ENCODE peak calls at places on chromosomes 5 and 9, in six cellular contexts. One of them, this sample, is unnamed.
A peak's percentile ranks its signal among the peaks of the same experiment; 100 is the strongest.

GRCh38 chr5:21693591-21693990 is 1159.6 kb downstream of the CDH12 start:
- DNase-seq in endothelial cell: no peak
- DNase-seq in IMR-90: no peak
- DNase-seq in GM10248: no peak
- DNase-seq in A673: no peak
- DNase-seq in transverse colon: no peak
- DNase-seq in this sample: no peak

GRCh38 chr5:145976431-145977155 is 40.2 kb downstream of the SH3RF2 start:
- DNase-seq in IMR-90: peak; percentile 40
- DNase-seq in A673: no peak
- DNase-seq in transverse colon: no peak
- DNase-seq in endothelial cell: no peak
- DNase-seq in GM10248: no peak
- DNase-seq in this sample: no peak

GRCh38 chr5:157506981-157507780 is 47.2 kb downstream of the NIPAL4 start:
- DNase-seq in endothelial cell: no peak
- DNase-seq in GM10248: no peak
- DNase-seq in A673: no peak
- DNase-seq in IMR-90: peak; percentile 68
- DNase-seq in transverse colon: peak; percentile 77
- DNase-seq in this sample: no peak

GRCh38 chr5:29262683-29263082 is 1930.8 kb upstream of the CDH6 start:
- DNase-seq in GM10248: no peak
- DNase-seq in IMR-90: no peak
- DNase-seq in transverse colon: no peak
- DNase-seq in endothelial cell: no peak
- DNase-seq in A673: no peak
- DNase-seq in this sample: no peak

GRCh38 chr9:90546200-90546599 is 96.4 kb downstream of the DIRAS2 start:
- DNase-seq in transverse colon: no peak
- DNase-seq in GM10248: no peak
- DNase-seq in A673: peak; percentile 35
- DNase-seq in endothelial cell: no peak
- DNase-seq in IMR-90: peak; percentile 94
- DNase-seq in this sample: no peak

GRCh38 chr9:110479481-110479880 is 100.1 kb downstream of the SVEP1 start:
- DNase-seq in endothelial cell: no peak
- DNase-seq in A673: no peak
- DNase-seq in GM10248: no peak
- DNase-seq in IMR-90: no peak
- DNase-seq in transverse colon: no peak
- DNase-seq in this sample: no peak

GRCh38 chr5:93174930-93175329 is 406.1 kb downstream of the NR2F1-AS1 start:
- DNase-seq in GM10248: no peak
- DNase-seq in A673: no peak
- DNase-seq in IMR-90: no peak
- DNase-seq in endothelial cell: no peak
- DNase-seq in transverse colon: no peak
- DNase-seq in this sample: no peak

GRCh38 chr5:35926389-35927051 is 11.9 kb downstream of the CAPSL start:
- DNase-seq in endothelial cell: peak; percentile 67
- DNase-seq in GM10248: peak; percentile 61
- DNase-seq in A673: peak; percentile 80
- DNase-seq in IMR-90: peak; percentile 50
- DNase-seq in transverse colon: peak; percentile 26
- DNase-seq in this sample: peak; percentile 56

GRCh38 chr9:113772121-113772885 is 103.8 kb upstream of the ZNF618 start:
- DNase-seq in transverse colon: no peak
- DNase-seq in A673: no peak
- DNase-seq in GM10248: no peak
- DNase-seq in endothelial cell: no peak
- DNase-seq in IMR-90: peak; percentile 52
- DNase-seq in this sample: no peak

GRCh38 chr5:68683632-68684035 is 410.2 kb upstream of the SLC30A5 start:
- DNase-seq in A673: peak; percentile 22
- DNase-seq in GM10248: no peak
- DNase-seq in IMR-90: peak; percentile 95
- DNase-seq in transverse colon: no peak
- DNase-seq in endothelial cell: no peak
- DNase-seq in this sample: no peak

GRCh38 chr9:134243778-134244467 is 79.6 kb upstream of the RNU6ATAC start:
- DNase-seq in endothelial cell: no peak
- DNase-seq in GM10248: peak; percentile 87
- DNase-seq in transverse colon: peak; percentile 50
- DNase-seq in IMR-90: peak; percentile 59
- DNase-seq in A673: no peak
- DNase-seq in this sample: no peak

GRCh38 chr5:80229902-80230255 is 26.0 kb downstream of the SERINC5 start:
- DNase-seq in IMR-90: no peak
- DNase-seq in endothelial cell: no peak
- DNase-seq in transverse colon: no peak
- DNase-seq in A673: no peak
- DNase-seq in GM10248: no peak
- DNase-seq in this sample: no peak

GRCh38 chr9:126587187-126588185 is 26.2 kb upstream of the LMX1B start:
- DNase-seq in endothelial cell: peak; percentile 73
- DNase-seq in IMR-90: no peak
- DNase-seq in GM10248: no peak
- DNase-seq in transverse colon: no peak
- DNase-seq in A673: no peak
- DNase-seq in this sample: no peak

GRCh38 chr9:107784235-107784958 is 294.8 kb upstream of the KLF4 start:
- DNase-seq in IMR-90: peak; percentile 88
- DNase-seq in A673: no peak
- DNase-seq in endothelial cell: peak; percentile 24
- DNase-seq in GM10248: no peak
- DNase-seq in transverse colon: no peak
- DNase-seq in this sample: peak; percentile 68

GRCh38 chr5:139133237-139133636 is 64.9 kb downstream of the SIL1 start:
- DNase-seq in endothelial cell: no peak
- DNase-seq in GM10248: no peak
- DNase-seq in IMR-90: no peak
- DNase-seq in A673: no peak
- DNase-seq in transverse colon: no peak
- DNase-seq in this sample: no peak

GRCh38 chr9:134358026-134358967 is 32.0 kb downstream of the RXRA start:
- DNase-seq in A673: peak; percentile 67
- DNase-seq in endothelial cell: no peak
- DNase-seq in transverse colon: no peak
- DNase-seq in IMR-90: peak; percentile 21
- DNase-seq in GM10248: no peak
- DNase-seq in this sample: no peak

GRCh38 chr5:87121315-87122170 is 146.1 kb upstream of the RASA1 start:
- DNase-seq in A673: peak; percentile 91
- DNase-seq in transverse colon: peak; percentile 14
- DNase-seq in endothelial cell: no peak
- DNase-seq in IMR-90: peak; percentile 91
- DNase-seq in GM10248: peak; percentile 35
- DNase-seq in this sample: no peak

GRCh38 chr9:72623156-72623555 is 101.7 kb downstream of the TMC1 start:
- DNase-seq in transverse colon: no peak
- DNase-seq in A673: no peak
- DNase-seq in IMR-90: no peak
- DNase-seq in GM10248: no peak
- DNase-seq in endothelial cell: no peak
- DNase-seq in this sample: no peak

GRCh38 chr9:35102465-35102768 is 514 bp downstream of the STOML2 start:
- DNase-seq in endothelial cell: no peak
- DNase-seq in IMR-90: peak; percentile 20
- DNase-seq in A673: no peak
- DNase-seq in GM10248: no peak
- DNase-seq in transverse colon: peak; percentile 24
- DNase-seq in this sample: no peak

GRCh38 chr9:16074962-16075361 is 522.1 kb downstream of the CCDC171 start:
- DNase-seq in A673: peak; percentile 45
- DNase-seq in transverse colon: no peak
- DNase-seq in GM10248: no peak
- DNase-seq in endothelial cell: no peak
- DNase-seq in IMR-90: peak; percentile 71
- DNase-seq in this sample: no peak

GRCh38 chr9:88006511-88007290 is 32.4 kb upstream of the CDK20 start:
- DNase-seq in IMR-90: no peak
- DNase-seq in GM10248: no peak
- DNase-seq in A673: no peak
- DNase-seq in transverse colon: no peak
- DNase-seq in endothelial cell: no peak
- DNase-seq in this sample: no peak

GRCh38 chr5:179251276-179251969 is 93.8 kb downstream of the ADAMTS2 start:
- DNase-seq in A673: no peak
- DNase-seq in transverse colon: no peak
- DNase-seq in endothelial cell: no peak
- DNase-seq in GM10248: no peak
- DNase-seq in IMR-90: no peak
- DNase-seq in this sample: no peak

GRCh38 chr9:132201780-132202703 is 40.2 kb downstream of the NTNG2 start:
- DNase-seq in A673: no peak
- DNase-seq in endothelial cell: no peak
- DNase-seq in GM10248: no peak
- DNase-seq in transverse colon: no peak
- DNase-seq in IMR-90: no peak
- DNase-seq in this sample: no peak
- TF ChIP-seq CTCF in A673: peak; percentile 46
- TF ChIP-seq CTCF in endothelial cell: no peak
- TF ChIP-seq CTCF in GM10248: no peak
- TF ChIP-seq CTCF in transverse colon: no peak
- TF ChIP-seq CTCF in IMR-90: no peak
- TF ChIP-seq CTCF in this sample: no peak

DNA sequence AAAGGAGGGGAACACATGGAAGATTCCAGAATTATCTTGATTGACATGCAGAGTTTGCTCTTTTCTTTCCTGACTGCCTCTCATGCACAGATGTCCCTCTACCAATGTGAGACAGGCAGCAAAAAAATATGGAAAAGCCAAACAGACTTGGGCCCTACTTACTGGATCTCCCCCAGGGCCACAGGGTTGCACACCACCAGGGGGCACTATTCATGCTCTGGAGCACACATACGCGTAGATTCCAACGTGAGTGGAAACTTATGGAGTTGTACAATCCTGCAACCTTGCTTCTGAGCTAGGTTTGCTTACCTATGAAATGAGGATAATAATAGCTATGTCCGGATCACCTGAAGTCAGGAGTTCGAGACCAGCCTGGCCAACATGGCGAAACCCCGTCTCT is 319.5 kb downstream of the ARHGEF28 start:
- DNase-seq in endothelial cell: no peak
- DNase-seq in IMR-90: no peak
- DNase-seq in transverse colon: no peak
- DNase-seq in A673: peak; percentile 40
- DNase-seq in GM10248: no peak
- DNase-seq in this sample: no peak
- TF ChIP-seq CTCF in endothelial cell: peak; percentile 45
- TF ChIP-seq CTCF in IMR-90: no peak
- TF ChIP-seq CTCF in transverse colon: no peak
- TF ChIP-seq CTCF in A673: peak; percentile 52
- TF ChIP-seq CTCF in GM10248: no peak
- TF ChIP-seq CTCF in this sample: no peak

GRCh38 chr9:23382418-23382817 is 443.6 kb downstream of the ELAVL2 start:
- DNase-seq in IMR-90: no peak
- DNase-seq in transverse colon: no peak
- DNase-seq in A673: no peak
- DNase-seq in endothelial cell: no peak
- DNase-seq in GM10248: no peak
- DNase-seq in this sample: no peak
- TF ChIP-seq CTCF in IMR-90: no peak
- TF ChIP-seq CTCF in transverse colon: no peak
- TF ChIP-seq CTCF in A673: no peak
- TF ChIP-seq CTCF in endothelial cell: no peak
- TF ChIP-seq CTCF in GM10248: no peak
- TF ChIP-seq CTCF in this sample: no peak

DNA sequence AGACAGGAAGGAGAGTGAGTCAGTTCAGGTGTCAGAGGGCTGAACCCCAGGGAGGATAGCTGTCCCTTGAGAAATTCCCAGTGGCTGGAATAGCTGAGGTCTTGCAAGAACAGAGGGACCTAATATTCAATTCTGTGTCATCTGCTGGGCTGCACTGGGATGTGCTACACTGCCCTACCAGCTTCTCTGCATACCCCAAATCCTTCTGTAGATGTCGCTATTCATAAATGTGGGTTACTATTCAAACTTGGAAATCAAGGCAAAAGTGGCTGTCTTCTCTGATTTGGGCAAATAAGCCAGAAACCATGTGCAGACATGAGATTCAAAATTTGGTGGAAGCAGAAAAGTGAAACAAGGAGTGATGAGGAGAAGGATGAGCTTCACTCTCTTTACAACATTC is 16.3 kb downstream of the TNFSF8 start:
- DNase-seq in IMR-90: peak; percentile 7
- DNase-seq in A673: peak; percentile 50
- DNase-seq in GM10248: no peak
- DNase-seq in endothelial cell: no peak
- DNase-seq in transverse colon: no peak
- DNase-seq in this sample: no peak
- TF ChIP-seq CTCF in IMR-90: peak; percentile 28
- TF ChIP-seq CTCF in A673: peak; percentile 68
- TF ChIP-seq CTCF in GM10248: no peak
- TF ChIP-seq CTCF in endothelial cell: peak; percentile 28
- TF ChIP-seq CTCF in transverse colon: no peak
- TF ChIP-seq CTCF in this sample: no peak

GRCh38 chr5:113427871-113428574 is 6.8 kb downstream of the TSSK1B start:
- DNase-seq in endothelial cell: no peak
- DNase-seq in transverse colon: no peak
- DNase-seq in IMR-90: no peak
- DNase-seq in GM10248: no peak
- DNase-seq in A673: no peak
- DNase-seq in this sample: no peak
- TF ChIP-seq CTCF in endothelial cell: no peak
- TF ChIP-seq CTCF in transverse colon: no peak
- TF ChIP-seq CTCF in IMR-90: no peak
- TF ChIP-seq CTCF in GM10248: no peak
- TF ChIP-seq CTCF in A673: no peak
- TF ChIP-seq CTCF in this sample: no peak

This sample was measured in ovary.